ENCODE peak calls at places on chromosome 18, in ten cellular contexts. T is AG04450; C is LHCN-M2; M is endothelial cell; L is stomach; S is CD4-positive, alpha-beta memory T cell; J is HT1080; R is substantia nigra; U is kidney epithelial cell; Z is fibroblast of the conjunctiva. H is an unnamed sample.

GRCh38 chr18:80086281-80086680 is 22.8 kb upstream of the ADNP2 start:
- DNase-seq in R (no peak), J (no peak), U (no peak), M (no peak), L (no peak), C (peak), S (no peak), Z (no peak), T (no peak), H (no peak)

GRCh38 chr18:13658444-13659204 is 67.7 kb downstream of the FAM210A start:
- DNase-seq in T (no peak), J (no peak), R (no peak), M (no peak), S (no peak), Z (no peak), C (no peak), L (no peak), U (no peak), H (no peak)

GRCh38 chr18:68033466-68033865 is 516.9 kb upstream of the DSEL start:
- DNase-seq in U (no peak), C (peak), Z (peak), T (no peak), R (no peak), S (no peak), M (no peak), L (no peak), J (no peak), H (no peak)

GRCh38 chr18:79753391-79753851 is 44.3 kb upstream of the KCNG2 start:
- DNase-seq in J (no peak), U (no peak), M (no peak), Z (no peak), T (no peak), C (no peak), L (no peak), R (no peak), S (no peak), H (no peak)

GRCh38 chr18:44819944-44820510 is 139.3 kb downstream of the SETBP1 start:
- DNase-seq in Z (no peak), J (no peak), R (peak), C (peak), T (no peak), S (no peak), M (no peak), L (no peak), U (no peak), H (no peak)

GRCh38 chr18:48230459-48231113 is 178.6 kb downstream of the ZBTB7C start:
- DNase-seq in J (peak), S (peak), M (peak), T (peak), Z (peak), U (no peak), L (peak), C (peak), R (peak), H (no peak)

GRCh38 chr18:41940506-41941215 is 14.4 kb upstream of the PIK3C3 start:
- DNase-seq in C (peak), R (no peak), L (no peak), J (peak), S (no peak), U (peak), T (peak), Z (peak), M (no peak), H (peak)

GRCh38 chr18:13831864-13832508 is 8.0 kb downstream of the MC5R start:
- DNase-seq in Z (no peak), R (no peak), L (peak), M (peak), T (no peak), J (peak), C (peak), S (no peak), U (no peak), H (no peak)

GRCh38 chr18:46727177-46727576 is 29.7 kb downstream of the ST8SIA5 start:
- DNase-seq in J (no peak), S (no peak), U (no peak), M (no peak), T (no peak), Z (no peak), R (no peak), C (no peak), L (no peak), H (no peak)

GRCh38 chr18:79624356-79624961 is 55.1 kb upstream of the CTDP1 start:
- DNase-seq in Z (no peak), R (no peak), S (no peak), C (no peak), J (no peak), L (no peak), T (no peak), M (no peak), U (no peak), H (no peak)